ENCODE peak calls at places on chromosomes 5 and 9, in nine cellular contexts. One of them, this sample, is unnamed.

GRCh38 chr5:1135696-1136525 is 24.0 kb upstream of the SLC12A7 start:
- DNase-seq in Peyer's patch: no peak
- DNase-seq in uterus: no peak
- DNase-seq in ovary: no peak
- DNase-seq in A549: no peak
- DNase-seq in GM12878: no peak
- DNase-seq in HCT116: no peak
- DNase-seq in stomach: no peak
- DNase-seq in esophagus squamous epithelium: no peak
- DNase-seq in this sample: no peak

GRCh38 chr9:26744362-26744965 is 148.1 kb downstream of the CAAP1 start:
- DNase-seq in Peyer's patch: no peak
- DNase-seq in uterus: no peak
- DNase-seq in ovary: no peak
- DNase-seq in A549: peak; percentile 45
- DNase-seq in GM12878: no peak
- DNase-seq in HCT116: peak; percentile 10
- DNase-seq in stomach: no peak
- DNase-seq in esophagus squamous epithelium: no peak
- DNase-seq in this sample: no peak

GRCh38 chr9:133763272-133764183 is 25.4 kb upstream of the SARDH start:
- DNase-seq in Peyer's patch: no peak
- DNase-seq in uterus: no peak
- DNase-seq in ovary: peak; percentile 17
- DNase-seq in A549: no peak
- DNase-seq in GM12878: no peak
- DNase-seq in HCT116: no peak
- DNase-seq in stomach: peak; percentile 18
- DNase-seq in esophagus squamous epithelium: no peak
- DNase-seq in this sample: peak; percentile 28

GRCh38 chr5:158234323-158235158 is 375.6 kb upstream of the CLINT1 start:
- DNase-seq in Peyer's patch: no peak
- DNase-seq in uterus: no peak
- DNase-seq in ovary: no peak
- DNase-seq in A549: no peak
- DNase-seq in GM12878: no peak
- DNase-seq in HCT116: no peak
- DNase-seq in stomach: no peak
- DNase-seq in esophagus squamous epithelium: no peak
- DNase-seq in this sample: no peak

GRCh38 chr5:148855249-148856008 is 29.0 kb downstream of the ADRB2 start:
- DNase-seq in Peyer's patch: no peak
- DNase-seq in uterus: no peak
- DNase-seq in ovary: no peak
- DNase-seq in A549: no peak
- DNase-seq in GM12878: no peak
- DNase-seq in HCT116: no peak
- DNase-seq in stomach: no peak
- DNase-seq in esophagus squamous epithelium: no peak
- DNase-seq in this sample: no peak

GRCh38 chr5:91291628-91292569 is 91.2 kb downstream of the ARRDC3 start:
- DNase-seq in Peyer's patch: no peak
- DNase-seq in uterus: no peak
- DNase-seq in ovary: no peak
- DNase-seq in A549: no peak
- DNase-seq in GM12878: no peak
- DNase-seq in HCT116: no peak
- DNase-seq in stomach: no peak
- DNase-seq in esophagus squamous epithelium: no peak
- DNase-seq in this sample: no peak

GRCh38 chr5:169081008-169081724 is 219.8 kb downstream of the SLIT3 start:
- DNase-seq in Peyer's patch: no peak
- DNase-seq in uterus: no peak
- DNase-seq in ovary: no peak
- DNase-seq in A549: no peak
- DNase-seq in GM12878: no peak
- DNase-seq in HCT116: no peak
- DNase-seq in stomach: no peak
- DNase-seq in esophagus squamous epithelium: no peak
- DNase-seq in this sample: no peak

GRCh38 chr5:116510525-116510924 is 64.1 kb downstream of the SEMA6A start:
- DNase-seq in Peyer's patch: no peak
- DNase-seq in uterus: no peak
- DNase-seq in ovary: no peak
- DNase-seq in A549: no peak
- DNase-seq in GM12878: no peak
- DNase-seq in HCT116: no peak
- DNase-seq in stomach: no peak
- DNase-seq in esophagus squamous epithelium: no peak
- DNase-seq in this sample: no peak

GRCh38 chr9:115437418-115437817 is 319.5 kb upstream of the TNC start:
- DNase-seq in Peyer's patch: no peak
- DNase-seq in uterus: no peak
- DNase-seq in ovary: no peak
- DNase-seq in A549: no peak
- DNase-seq in GM12878: no peak
- DNase-seq in HCT116: no peak
- DNase-seq in stomach: no peak
- DNase-seq in esophagus squamous epithelium: no peak
- DNase-seq in this sample: no peak

GRCh38 chr5:24094081-24094480 is 550.7 kb downstream of the CDH10 start:
- DNase-seq in Peyer's patch: no peak
- DNase-seq in uterus: no peak
- DNase-seq in ovary: no peak
- DNase-seq in A549: no peak
- DNase-seq in GM12878: no peak
- DNase-seq in HCT116: no peak
- DNase-seq in stomach: no peak
- DNase-seq in esophagus squamous epithelium: no peak
- DNase-seq in this sample: no peak

GRCh38 chr9:121992571-121993212 is 100.4 kb downstream of the TTLL11 start:
- DNase-seq in Peyer's patch: no peak
- DNase-seq in uterus: peak; percentile 82
- DNase-seq in ovary: peak; percentile 66
- DNase-seq in A549: peak; percentile 74
- DNase-seq in GM12878: no peak
- DNase-seq in HCT116: peak; percentile 69
- DNase-seq in stomach: peak; percentile 67
- DNase-seq in esophagus squamous epithelium: no peak
- DNase-seq in this sample: peak; percentile 55

GRCh38 chr9:126637002-126637849 is 23.5 kb downstream of the LMX1B start:
- DNase-seq in Peyer's patch: no peak
- DNase-seq in uterus: no peak
- DNase-seq in ovary: no peak
- DNase-seq in A549: no peak
- DNase-seq in GM12878: no peak
- DNase-seq in HCT116: no peak
- DNase-seq in stomach: no peak
- DNase-seq in esophagus squamous epithelium: no peak
- DNase-seq in this sample: no peak

GRCh38 chr9:26165426-26165825 is 487.2 kb upstream of the TUSC1 start:
- DNase-seq in Peyer's patch: no peak
- DNase-seq in uterus: no peak
- DNase-seq in ovary: no peak
- DNase-seq in A549: no peak
- DNase-seq in GM12878: no peak
- DNase-seq in HCT116: no peak
- DNase-seq in stomach: no peak
- DNase-seq in esophagus squamous epithelium: no peak
- DNase-seq in this sample: no peak

GRCh38 chr9:86508208-86508903 is 154.1 kb upstream of the TUT7 start:
- DNase-seq in Peyer's patch: no peak
- DNase-seq in uterus: no peak
- DNase-seq in ovary: no peak
- DNase-seq in A549: no peak
- DNase-seq in GM12878: peak; percentile 9
- DNase-seq in HCT116: no peak
- DNase-seq in stomach: no peak
- DNase-seq in esophagus squamous epithelium: no peak
- DNase-seq in this sample: no peak

GRCh38 chr5:133290669-133291235 is 238.9 kb downstream of the HSPA4 start:
- DNase-seq in Peyer's patch: no peak
- DNase-seq in uterus: no peak
- DNase-seq in ovary: no peak
- DNase-seq in A549: no peak
- DNase-seq in GM12878: no peak
- DNase-seq in HCT116: no peak
- DNase-seq in stomach: no peak
- DNase-seq in esophagus squamous epithelium: no peak
- DNase-seq in this sample: no peak

GRCh38 chr5:136631176-136631575 is 265.8 kb upstream of the TRPC7 start:
- DNase-seq in Peyer's patch: no peak
- DNase-seq in uterus: no peak
- DNase-seq in ovary: no peak
- DNase-seq in A549: no peak
- DNase-seq in GM12878: no peak
- DNase-seq in HCT116: no peak
- DNase-seq in stomach: no peak
- DNase-seq in esophagus squamous epithelium: no peak
- DNase-seq in this sample: no peak

GRCh38 chr9:79570449-79571308 is 1.1 kb upstream of the TLE4 start:
- DNase-seq in Peyer's patch: peak; percentile 57
- DNase-seq in uterus: peak; percentile 41
- DNase-seq in ovary: peak; percentile 71
- DNase-seq in A549: peak; percentile 69
- DNase-seq in GM12878: no peak
- DNase-seq in HCT116: no peak
- DNase-seq in stomach: peak; percentile 36
- DNase-seq in esophagus squamous epithelium: peak; percentile 69
- DNase-seq in this sample: peak; percentile 42

GRCh38 chr9:136087741-136088480 is 7.2 kb downstream of the NACC2 start:
- DNase-seq in Peyer's patch: peak; percentile 27
- DNase-seq in uterus: no peak
- DNase-seq in ovary: peak; percentile 35
- DNase-seq in A549: no peak
- DNase-seq in GM12878: no peak
- DNase-seq in HCT116: no peak
- DNase-seq in stomach: no peak
- DNase-seq in esophagus squamous epithelium: no peak
- DNase-seq in this sample: peak; percentile 52
- H3K27ac ChIP-seq in Peyer's patch: no peak overlapping the region
- H3K27ac ChIP-seq in uterus: no peak overlapping the region
- H3K27ac ChIP-seq in ovary: no peak overlapping the region
- H3K27ac ChIP-seq in A549: no peak overlapping the region
- H3K27ac ChIP-seq in GM12878: no peak overlapping the region
- H3K27ac ChIP-seq in HCT116: no peak overlapping the region
- H3K27ac ChIP-seq in stomach: no peak overlapping the region
- H3K27ac ChIP-seq in esophagus squamous epithelium: peak overlapping the region; percentile 23
- H3K27ac ChIP-seq in this sample: no peak overlapping the region

GRCh38 chr5:26023361-26023760 is 1015.0 kb downstream of the CDH9 start:
- DNase-seq in Peyer's patch: no peak
- DNase-seq in uterus: no peak
- DNase-seq in ovary: no peak
- DNase-seq in A549: no peak
- DNase-seq in GM12878: no peak
- DNase-seq in HCT116: no peak
- DNase-seq in stomach: no peak
- DNase-seq in esophagus squamous epithelium: no peak
- DNase-seq in this sample: no peak

GRCh38 chr5:26024774-26025173 is 1013.6 kb downstream of the CDH9 start:
- DNase-seq in Peyer's patch: no peak
- DNase-seq in uterus: no peak
- DNase-seq in ovary: no peak
- DNase-seq in A549: peak; percentile 11
- DNase-seq in GM12878: no peak
- DNase-seq in HCT116: no peak
- DNase-seq in stomach: no peak
- DNase-seq in esophagus squamous epithelium: no peak
- DNase-seq in this sample: no peak
- TF ChIP-seq CTCF in Peyer's patch: no peak
- TF ChIP-seq CTCF in uterus: no peak
- TF ChIP-seq CTCF in ovary: no peak
- TF ChIP-seq CTCF in A549: no peak
- TF ChIP-seq CTCF in GM12878: no peak
- TF ChIP-seq CTCF in HCT116: no peak
- TF ChIP-seq CTCF in stomach: no peak
- TF ChIP-seq CTCF in esophagus squamous epithelium: no peak
- TF ChIP-seq CTCF in this sample: no peak

DNA sequence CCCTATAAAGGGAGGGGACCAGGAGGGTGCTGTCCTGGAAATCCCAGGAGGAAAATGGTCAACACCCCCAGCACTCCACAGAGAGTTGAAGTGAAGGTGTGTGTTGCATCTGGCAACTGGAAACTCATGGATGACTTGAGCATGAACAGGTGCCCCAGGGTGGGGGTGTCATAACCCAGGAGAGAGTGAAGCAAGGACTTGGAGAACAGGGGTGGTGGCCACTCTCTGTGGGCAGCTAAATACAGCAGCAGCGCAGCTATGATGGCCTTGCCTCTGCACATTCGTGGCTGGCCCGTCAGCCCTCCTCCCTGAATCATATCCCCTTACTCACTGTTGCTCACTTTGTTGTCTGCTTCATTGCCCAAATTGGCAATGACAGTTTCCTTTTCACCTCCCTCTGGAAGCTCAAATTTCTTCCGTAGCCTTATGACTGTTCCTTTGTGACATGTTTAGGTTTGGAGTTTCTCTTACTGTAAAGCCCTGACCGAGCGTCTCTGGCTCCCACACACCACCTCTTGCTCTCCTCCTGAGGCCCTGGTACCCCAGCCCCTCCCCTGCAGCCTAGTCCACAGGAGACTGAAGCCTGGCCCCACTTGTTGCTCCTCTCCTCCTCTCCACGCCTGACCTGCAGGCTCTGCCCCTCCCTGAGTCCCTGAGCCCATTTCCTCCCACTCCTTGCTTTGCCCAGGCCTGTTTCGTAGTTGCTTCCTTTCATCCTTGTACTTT is 185.8 kb downstream of the CD180 start:
- DNase-seq in Peyer's patch: no peak
- DNase-seq in uterus: no peak
- DNase-seq in ovary: no peak
- DNase-seq in A549: no peak
- DNase-seq in GM12878: no peak
- DNase-seq in HCT116: no peak
- DNase-seq in stomach: no peak
- DNase-seq in esophagus squamous epithelium: no peak
- DNase-seq in this sample: peak; percentile 56
- TF ChIP-seq POLR2A in Peyer's patch: no peak
- TF ChIP-seq POLR2A in uterus: no peak
- TF ChIP-seq POLR2A in ovary: no peak
- TF ChIP-seq POLR2A in A549: no peak
- TF ChIP-seq POLR2A in GM12878: no peak
- TF ChIP-seq POLR2A in HCT116: no peak
- TF ChIP-seq POLR2A in stomach: no peak
- TF ChIP-seq POLR2A in esophagus squamous epithelium: no peak
- TF ChIP-seq POLR2A in this sample: no peak

GRCh38 chr5:30401479-30402058 is 791.9 kb upstream of the CDH6 start:
- DNase-seq in Peyer's patch: no peak
- DNase-seq in uterus: no peak
- DNase-seq in ovary: no peak
- DNase-seq in A549: peak; percentile 38
- DNase-seq in GM12878: no peak
- DNase-seq in HCT116: no peak
- DNase-seq in stomach: peak; percentile 34
- DNase-seq in esophagus squamous epithelium: no peak
- DNase-seq in this sample: peak; percentile 69

DNA sequence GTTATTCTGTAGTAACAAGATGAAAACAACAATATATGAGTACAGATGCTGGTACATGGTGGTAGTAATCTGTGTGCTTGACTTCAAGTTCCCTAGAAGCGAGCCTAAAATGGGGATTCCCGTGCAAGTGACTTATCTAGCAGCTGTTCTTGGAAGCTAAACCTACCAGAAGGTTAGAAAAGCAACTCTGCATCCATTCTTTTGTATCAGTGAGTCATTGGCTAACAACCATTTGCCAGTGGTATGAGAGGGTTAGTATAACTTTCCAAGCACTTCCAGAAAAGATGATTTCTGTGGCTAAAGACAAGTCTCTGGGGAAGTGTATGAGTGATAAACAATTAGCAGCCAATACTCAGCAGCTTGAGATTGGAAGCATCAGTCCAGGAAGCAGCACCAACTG is 787.7 kb upstream of the CDH6 start:
- DNase-seq in Peyer's patch: no peak
- DNase-seq in uterus: no peak
- DNase-seq in ovary: no peak
- DNase-seq in A549: no peak
- DNase-seq in GM12878: no peak
- DNase-seq in HCT116: no peak
- DNase-seq in stomach: no peak
- DNase-seq in esophagus squamous epithelium: no peak
- DNase-seq in this sample: no peak
- H3K27ac ChIP-seq in Peyer's patch: no peak overlapping the region
- H3K27ac ChIP-seq in uterus: no peak overlapping the region
- H3K27ac ChIP-seq in ovary: no peak overlapping the region
- H3K27ac ChIP-seq in A549: no peak overlapping the region
- H3K27ac ChIP-seq in GM12878: no peak overlapping the region
- H3K27ac ChIP-seq in HCT116: no peak overlapping the region
- H3K27ac ChIP-seq in stomach: no peak overlapping the region
- H3K27ac ChIP-seq in esophagus squamous epithelium: no peak overlapping the region
- H3K27ac ChIP-seq in this sample: no peak overlapping the region